ENCODE peak calls at places on chromosomes 12 and 14, in four cellular contexts. B is breast epithelium, A is tibial artery, W is astrocyte of the spinal cord. X is an unnamed sample.

GRCh38 chr14:22976620-22977433 is 5.5 kb downstream of the AJUBA start:
- DNase-seq in A (no peak), W (peak), B (no peak), X (peak)

GRCh38 chr12:56486694-56487093 is 1.3 kb downstream of the GLS2 start:
- DNase-seq in B (no peak), A (no peak), W (no peak), X (no peak)

GRCh38 chr12:22350817-22351371 is 16.4 kb upstream of the ST8SIA1 start:
- DNase-seq in B (no peak), A (no peak), W (no peak), X (no peak)

GRCh38 chr14:75566321-75566720 is 12.1 kb upstream of the FLVCR2 start:
- DNase-seq in W (no peak), A (no peak), B (peak), X (no peak)

GRCh38 chr14:31457665-31458659 is 656 bp upstream of the DTD2 start:
- DNase-seq in W (no peak), B (no peak), A (no peak), X (peak)

GRCh38 chr12:130710733-130711080 is 5.4 kb downstream of the RIMBP2 start:
- DNase-seq in W (no peak), A (no peak), B (no peak), X (no peak)

GRCh38 chr12:5433081-5433839 is 1.4 kb downstream of the NTF3 start:
- DNase-seq in A (peak), B (no peak), W (no peak), X (peak)

GRCh38 chr14:54253195-54253947 is 143.4 kb upstream of the CDKN3 start:
- DNase-seq in B (no peak), W (peak), A (no peak), X (peak)

GRCh38 chr14:75229923-75230792 is 48.5 kb upstream of the FOS start:
- DNase-seq in B (peak), W (peak), A (no peak), X (peak)

GRCh38 chr14:22375321-22375930 is 213.6 kb downstream of the DAD1 start:
- DNase-seq in W (peak), B (no peak), A (no peak), X (peak)

GRCh38 chr12:27780612-27781408 is 774 bp upstream of the MANSC4 start:
- DNase-seq in A (peak), B (peak), W (peak), X (peak)

GRCh38 chr12:69529021-69529420 is 56.2 kb upstream of the CCT2 start:
- DNase-seq in A (no peak), W (no peak), B (no peak), X (no peak)

GRCh38 chr14:29930283-29930682 is 2.6 kb upstream of the PRKD1 start:
- DNase-seq in B (no peak), W (peak), A (no peak), X (peak)

GRCh38 chr12:25058619-25059018 is 109.7 kb upstream of the BCAT1 start:
- DNase-seq in B (no peak), A (no peak), W (no peak), X (no peak)

GRCh38 chr14:61959348-61959747 is 197.1 kb downstream of the SNAPC1 start:
- DNase-seq in A (no peak), W (no peak), B (no peak), X (peak)

GRCh38 chr12:31217356-31218130 is 108.4 kb downstream of the SINHCAF start:
- DNase-seq in B (no peak), A (no peak), W (no peak), X (no peak)

GRCh38 chr12:31214626-31215520 is 111.1 kb downstream of the SINHCAF start:
- DNase-seq in A (no peak), W (no peak), B (no peak), X (no peak)

GRCh38 chr12:31216479-31216878 is 109.5 kb downstream of the SINHCAF start:
- DNase-seq in A (no peak), B (no peak), W (no peak), X (no peak)

GRCh38 chr12:31218203-31219025 is 107.5 kb downstream of the SINHCAF start:
- DNase-seq in B (no peak), A (no peak), W (no peak), X (no peak)

GRCh38 chr12:31215521-31216232 is 110.3 kb downstream of the SINHCAF start:
- DNase-seq in B (no peak), W (no peak), A (no peak), X (no peak)
- TF ChIP-seq CTCF in B (no peak), W (no peak), A (no peak), X (no peak)

GRCh38 chr12:63930971-63931370 is 86.5 kb downstream of the SRGAP1 start:
- DNase-seq in A (no peak), B (no peak), W (peak), X (peak)
- H3K4me3 ChIP-seq in A (no peak), B (no peak), W (no peak), X (no peak)

DNA sequence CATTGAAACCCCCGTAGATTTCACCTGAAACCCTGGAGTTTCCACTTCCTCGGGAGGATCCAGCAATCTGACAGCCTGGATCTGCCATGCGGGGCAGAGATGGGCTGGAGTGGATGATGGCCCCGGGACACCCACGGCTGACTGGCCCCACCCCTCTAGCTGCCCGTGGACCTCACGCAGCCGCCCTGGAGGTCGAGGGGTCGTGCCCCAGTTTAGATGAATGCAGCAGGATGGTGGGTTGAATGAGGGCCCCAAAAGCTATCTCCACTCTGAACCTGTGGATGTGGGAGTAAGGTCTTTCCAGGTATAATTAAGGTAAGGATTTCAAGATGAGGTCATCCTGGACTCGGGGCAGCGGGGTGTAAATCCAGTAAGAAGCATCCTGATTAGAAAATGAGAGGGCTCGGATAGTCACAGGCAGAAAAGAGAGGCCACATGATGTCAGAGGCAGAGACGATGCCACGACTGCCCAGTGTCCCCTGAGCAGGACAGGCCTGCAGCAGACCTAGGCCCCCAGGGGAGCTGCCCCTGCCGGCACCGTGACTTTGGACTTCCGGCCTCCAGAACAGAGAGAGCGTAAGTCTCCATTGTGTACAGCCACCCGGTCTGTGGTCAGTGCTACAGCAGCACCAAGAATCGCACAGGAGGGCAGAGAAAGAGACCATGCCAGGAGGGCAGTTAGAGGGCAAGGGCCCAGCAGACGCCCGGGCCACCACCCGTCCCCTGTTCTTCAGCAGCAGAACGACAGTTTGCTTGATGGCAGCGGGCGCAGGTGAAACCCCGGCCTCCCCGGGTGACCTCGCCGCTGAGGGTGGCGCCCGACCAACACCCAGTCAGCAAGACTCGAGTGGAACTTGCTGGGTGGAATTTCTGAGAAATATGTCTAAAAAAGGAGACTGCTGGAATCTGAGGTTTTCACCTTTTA is 20.0 kb downstream of the GALNT9 start:
- DNase-seq in A (no peak), B (no peak), W (no peak), X (no peak)
- TF ChIP-seq CTCF in A (no peak), B (no peak), W (no peak), X (no peak)

DNA sequence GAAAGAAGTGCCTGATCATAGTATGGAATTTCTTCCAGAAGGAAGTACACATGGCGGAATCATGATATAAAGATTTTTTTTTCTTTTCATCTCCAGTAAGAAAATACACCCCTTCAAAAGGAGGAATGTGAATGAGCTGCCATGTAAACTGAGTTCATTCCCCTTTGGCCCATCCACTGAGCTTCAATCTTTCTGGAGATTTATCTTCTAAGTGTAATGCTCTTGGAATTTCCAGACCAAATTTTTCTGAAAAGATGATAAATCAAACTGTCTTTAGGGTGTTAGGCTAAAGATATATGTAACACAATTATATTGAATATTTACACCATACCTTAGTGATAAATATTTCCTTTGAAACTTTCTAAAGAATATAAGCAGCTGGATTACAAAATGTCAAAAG is 5.2 kb downstream of the DCN start:
- DNase-seq in B (no peak), A (no peak), W (peak), X (peak)
- H3K4me3 ChIP-seq in B (peak), A (peak), W (no peak), X (peak)

GRCh38 chr14:94685166-94685581 is 73.0 kb downstream of the SERPINA3 start:
- DNase-seq in A (peak), W (no peak), B (no peak), X (no peak)
- TF ChIP-seq CTCF in A (no peak), W (no peak), B (no peak), X (no peak)

DNA sequence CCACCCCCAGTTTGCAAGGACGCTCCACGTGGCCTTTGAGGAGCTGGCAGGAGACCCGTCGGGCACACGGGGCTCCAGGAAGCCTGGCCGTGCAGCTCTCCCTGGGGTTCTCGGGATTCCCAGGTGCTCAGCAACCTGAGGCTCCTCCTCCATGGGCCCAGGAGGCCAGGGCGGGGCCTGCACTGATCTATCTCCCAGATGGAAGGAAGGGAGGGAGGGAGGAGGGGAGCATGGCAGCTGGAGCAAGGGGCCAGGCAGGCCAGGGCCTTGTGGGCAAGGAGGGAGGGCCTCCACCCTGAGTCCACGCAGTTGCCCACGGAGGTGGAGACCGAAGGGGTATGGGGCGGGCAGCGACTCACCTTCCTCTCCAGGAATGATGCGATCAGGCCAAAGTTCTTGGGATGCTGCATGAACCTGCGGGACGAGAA is 127.3 kb downstream of the RFLNA start:
- DNase-seq in A (peak), W (no peak), B (peak), X (no peak)
- H3K4me3 ChIP-seq in A (peak), W (peak), B (peak), X (peak)

DNA sequence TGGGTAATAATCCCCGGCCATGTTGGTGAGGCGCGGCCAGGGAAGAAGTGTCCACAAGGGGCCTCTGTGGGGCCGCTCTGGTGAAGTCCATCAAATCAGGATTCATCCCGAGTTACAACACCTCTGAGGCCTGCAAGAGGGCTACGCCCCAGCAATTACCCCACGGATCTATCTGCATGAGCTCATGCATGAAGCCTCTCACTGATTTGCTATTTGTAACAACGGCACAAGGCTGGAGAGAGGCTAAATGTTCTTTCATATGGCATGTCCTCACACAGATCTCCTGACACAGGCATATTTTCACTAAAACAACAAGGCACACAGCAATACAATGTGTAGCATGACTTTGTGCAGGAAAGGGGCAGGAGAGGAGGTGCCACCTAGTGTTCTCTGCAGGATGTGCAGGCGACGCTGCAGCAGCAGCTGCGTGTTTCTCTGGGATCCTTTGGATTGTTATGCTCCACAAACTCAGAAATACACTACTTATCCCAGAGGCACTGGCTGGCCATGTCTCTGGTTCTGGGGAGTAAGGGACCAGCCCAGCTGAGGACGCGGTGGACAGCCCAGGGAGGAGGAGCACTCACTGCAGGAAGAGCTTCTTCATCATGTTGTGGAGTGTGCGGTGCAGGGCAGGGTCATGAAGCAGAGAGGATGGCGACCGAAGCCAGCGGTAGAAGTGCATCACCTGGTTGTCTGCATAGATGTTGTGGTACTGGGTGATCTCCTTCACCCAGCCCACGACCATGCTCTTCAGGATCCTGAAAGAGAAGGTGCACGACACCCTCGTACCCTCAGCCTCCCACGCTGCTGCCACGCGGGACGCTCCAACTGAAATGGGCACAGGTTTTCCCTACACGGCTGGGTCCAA is 20.2 kb downstream of the P2RX2 start:
- DNase-seq in B (no peak), A (no peak), W (peak), X (peak)
- TF ChIP-seq CTCF in B (peak), A (peak), W (peak), X (peak)

GRCh38 chr14:73058923-73059311 is 583 bp downstream of the RBM25 start:
- DNase-seq in W (peak), A (no peak), B (peak), X (peak)
- H3K4me3 ChIP-seq in W (peak), A (peak), B (peak), X (peak)

DNA sequence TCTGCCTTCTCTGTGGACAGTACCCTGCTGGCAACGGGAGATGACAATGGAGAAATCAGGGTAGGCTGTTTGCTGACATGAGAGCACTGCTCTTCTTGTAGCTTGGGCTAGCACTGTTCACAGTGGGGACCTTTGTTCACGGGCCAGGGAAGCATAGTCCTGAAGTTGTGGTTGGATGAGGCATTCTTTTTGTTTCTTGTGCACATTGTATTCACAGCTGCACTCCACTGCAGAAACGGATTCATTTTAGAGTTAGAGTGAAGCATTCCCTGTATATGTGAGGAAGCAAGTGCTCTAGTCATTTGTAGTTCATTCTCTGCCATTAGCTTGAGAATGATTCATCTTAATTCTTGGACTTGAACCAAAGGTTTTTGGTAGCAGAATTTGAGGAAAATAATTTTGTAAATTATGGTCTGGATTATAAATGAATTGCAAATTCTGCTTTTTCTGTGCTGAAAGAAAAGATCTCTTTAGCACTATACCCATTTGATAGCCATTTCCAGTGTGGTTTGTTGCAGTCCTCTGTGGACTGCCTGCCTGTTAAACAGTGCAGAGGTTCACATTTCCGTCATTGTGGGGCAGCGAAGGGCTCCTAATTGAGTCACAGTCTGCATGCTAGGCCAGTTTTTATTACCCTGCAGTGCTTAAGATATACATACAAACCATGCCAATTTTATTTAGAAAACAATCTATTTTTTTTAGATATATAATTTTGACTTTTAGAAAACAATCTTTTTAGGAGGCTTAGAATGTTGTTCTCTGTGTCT is 80.6 kb downstream of the APAF1 start:
- DNase-seq in W (peak), B (no peak), A (no peak), X (peak)
- TF ChIP-seq CTCF in W (peak), B (no peak), A (no peak), X (peak)

GRCh38 chr12:52278530-52278929 is 4.1 kb downstream of the KRT86 start:
- DNase-seq in A (no peak), W (no peak), B (peak), X (no peak)
- H3K4me3 ChIP-seq in A (peak), W (no peak), B (peak), X (peak)

X was measured in fibroblast of villous mesenchyme.